ENCODE peak calls at places on chromosomes 5 and 9, in ten cellular contexts. T is NCI-H774; R is activated CD4-positive, CD25-positive, alpha-beta regulatory T cell treated with anti-CD3 and anti-CD28 coated beads, Interleukin-2, amount 50 U/mL, for 16 hours; Z is activated T-cell treated with anti-CD3 and anti-CD28 coated beads for 24 hours; P is skeletal muscle cell; Y is NCI-H2029 treated with DMSO at 0.1 percent for 48 hours; D is H1; N is fibroblast of lung; G is PC-9; C is Peyer's patch. V is an unnamed sample.

GRCh38 chr5:42403236-42403635 is 20.0 kb upstream of the GHR start:
- DNase-seq in C (no peak), T (no peak), P (no peak), Y (no peak), D (no peak), Z (no peak), R (no peak), N (no peak), G (no peak), V (no peak)

GRCh38 chr9:91775708-91776028 is 174.4 kb downstream of the ROR2 start:
- DNase-seq in Y (no peak), T (no peak), G (no peak), Z (no peak), C (no peak), R (no peak), P (no peak), D (no peak), N (no peak), V (no peak)

GRCh38 chr9:69307446-69308216 is 17.4 kb upstream of the ENTREP1 start:
- DNase-seq in D (peak; percentile 58), R (no peak), T (no peak), Y (peak; percentile 35), C (no peak), N (no peak), Z (no peak), P (peak; percentile 25), G (no peak), V (no peak)

GRCh38 chr9:94872921-94873511 is 146.5 kb downstream of the AOPEP start:
- DNase-seq in P (no peak), D (no peak), Y (peak; percentile 23), Z (no peak), N (no peak), C (no peak), G (no peak), R (no peak), T (no peak), V (no peak)

GRCh38 chr9:31185831-31186230 is 1198.6 kb upstream of the ACO1 start:
- DNase-seq in T (no peak), G (no peak), C (no peak), P (peak; percentile 91), Z (no peak), Y (no peak), N (peak; percentile 65), D (no peak), R (no peak), V (no peak)

GRCh38 chr9:88007291-88007650 is 32.9 kb upstream of the CDK20 start:
- DNase-seq in T (no peak), Y (no peak), Z (peak; percentile 37), G (no peak), D (no peak), N (no peak), C (no peak), R (no peak), P (no peak), V (no peak)

GRCh38 chr5:137345396-137345795 is 153.7 kb downstream of the SPOCK1 start:
- DNase-seq in Y (no peak), D (no peak), N (no peak), Z (no peak), G (no peak), C (no peak), T (no peak), R (no peak), P (no peak), V (no peak)

GRCh38 chr5:120509056-120509455 is 45.0 kb downstream of the PRR16 start:
- DNase-seq in P (no peak), N (peak; percentile 66), Z (no peak), C (no peak), R (no peak), Y (no peak), T (no peak), D (no peak), G (no peak), V (no peak)

GRCh38 chr9:38404314-38404713 is 11.8 kb downstream of the ALDH1B1 start:
- DNase-seq in P (no peak), G (no peak), N (no peak), Y (no peak), T (no peak), D (no peak), R (no peak), C (no peak), Z (no peak), V (no peak)